ENCODE peak calls at places on chromosomes 2 and 18, in seven cellular contexts. G, R, X, P, L, T and Y are unnamed samples.
A peak's percentile ranks its signal among the peaks of the same experiment; 100 is the strongest.

GRCh38 chr18:70332694-70333093 is 43.8 kb downstream of the SOCS6 start:
- DNase-seq in X (no peak), T (no peak), G (no peak), R (no peak), P (no peak), L (no peak), Y (no peak)

GRCh38 chr2:86368181-86368824 is 30.9 kb upstream of the REEP1 start:
- DNase-seq in G (no peak), T (no peak), L (peak; percentile 37), X (peak; percentile 73), R (peak; percentile 75), P (peak; percentile 65), Y (no peak)

GRCh38 chr2:53813151-53813550 is 26.3 kb downstream of the ERLEC1 start:
- DNase-seq in P (no peak), T (no peak), X (no peak), G (no peak), R (no peak), L (no peak), Y (no peak)

GRCh38 chr18:686339-687111 is 25.9 kb downstream of the ENOSF1 start:
- DNase-seq in X (peak; percentile 39), R (no peak), G (no peak), T (no peak), L (no peak), P (no peak), Y (no peak)

GRCh38 chr18:56799756-56800155 is 148.6 kb downstream of the WDR7 start:
- DNase-seq in P (no peak), T (no peak), X (no peak), L (no peak), G (no peak), R (no peak), Y (no peak)

GRCh38 chr2:105455488-105455991 is 56.7 kb upstream of the FHL2 start:
- DNase-seq in G (no peak), T (no peak), L (peak; percentile 38), P (peak; percentile 81), X (peak; percentile 45), R (no peak), Y (no peak)

GRCh38 chr18:65628390-65628789 is 122.4 kb upstream of the CDH7 start:
- DNase-seq in T (no peak), R (no peak), G (no peak), P (no peak), L (no peak), X (no peak), Y (no peak)

GRCh38 chr2:136917281-136917680 is 151.9 kb downstream of the THSD7B start:
- DNase-seq in T (no peak), G (no peak), P (no peak), R (no peak), X (peak; percentile 80), L (no peak), Y (no peak)

GRCh38 chr2:175806115-175806470 is 196.0 kb downstream of the LNPK start:
- DNase-seq in R (no peak), G (no peak), T (no peak), X (peak; percentile 64), L (no peak), P (no peak), Y (no peak)

GRCh38 chr18:68263481-68263880 is 451.4 kb downstream of the TMX3 start:
- DNase-seq in T (no peak), R (no peak), P (no peak), L (no peak), X (no peak), G (no peak), Y (no peak)

GRCh38 chr2:170842785-170843184 is 26.1 kb downstream of the GAD1 start:
- DNase-seq in T (no peak), L (no peak), P (no peak), X (no peak), R (no peak), G (no peak), Y (no peak)

GRCh38 chr2:78992807-78993517 is 32.5 kb upstream of the REG3G start:
- DNase-seq in X (peak; percentile 72), R (peak; percentile 36), G (no peak), P (no peak), T (no peak), L (no peak), Y (no peak)

GRCh38 chr18:10481831-10482230 is 27.4 kb downstream of the APCDD1 start:
- DNase-seq in T (no peak), P (no peak), R (no peak), X (peak; percentile 71), G (no peak), L (no peak), Y (no peak)

GRCh38 chr2:182824759-182825143 is 41.7 kb downstream of the FRZB start:
- DNase-seq in T (no peak), G (no peak), P (no peak), R (no peak), X (peak; percentile 42), L (no peak), Y (no peak)

GRCh38 chr2:180644709-180645108 is 335.7 kb upstream of the UBE2E3 start:
- DNase-seq in L (no peak), P (no peak), X (no peak), T (no peak), G (no peak), R (no peak), Y (no peak)

GRCh38 chr2:127676906-127677305 is 1.6 kb upstream of the LIMS2 start:
- DNase-seq in R (no peak), T (no peak), P (peak; percentile 38), X (no peak), L (no peak), G (peak; percentile 51), Y (no peak)

GRCh38 chr2:68231061-68231372 is 21.3 kb downstream of the PPP3R1 start:
- DNase-seq in T (no peak), P (no peak), X (no peak), G (no peak), R (no peak), L (no peak), Y (no peak)
- H3K27ac ChIP-seq in T (no peak overlapping the region), P (peak overlapping the region; percentile 58), X (no peak overlapping the region), G (no peak overlapping the region), R (no peak overlapping the region), L (peak overlapping the region; percentile 4), Y (no peak overlapping the region)

GRCh38 chr18:23623040-23623439 is 36.7 kb upstream of the NPC1 start:
- DNase-seq in X (no peak), R (no peak), L (no peak), G (no peak), T (no peak), P (no peak), Y (no peak)

GRCh38 chr18:23627325-23627724 is 35.4 kb downstream of the ANKRD29 start:
- DNase-seq in T (no peak), L (no peak), G (no peak), R (no peak), P (no peak), X (no peak), Y (no peak)

GRCh38 chr18:23629444-23629946 is 33.2 kb downstream of the ANKRD29 start:
- DNase-seq in G (no peak), R (peak; percentile 49), P (no peak), T (peak; percentile 45), X (no peak), L (no peak), Y (no peak)

GRCh38 chr18:23627964-23628363 is 34.7 kb downstream of the ANKRD29 start:
- DNase-seq in T (no peak), L (no peak), R (no peak), G (no peak), X (no peak), P (no peak), Y (no peak)

GRCh38 chr18:23626451-23627279 is 36.0 kb downstream of the ANKRD29 start:
- DNase-seq in T (no peak), X (no peak), R (no peak), G (no peak), L (no peak), P (no peak), Y (no peak)
- H3K27ac ChIP-seq in T (no peak overlapping the region), X (no peak overlapping the region), R (no peak overlapping the region), G (no peak overlapping the region), L (peak overlapping the region; percentile 13), P (peak overlapping the region; percentile 58), Y (no peak overlapping the region)

GRCh38 chr2:239152239-239152915 is 248.4 kb downstream of the HDAC4 start:
- DNase-seq in T (no peak), X (no peak), L (peak; percentile 50), R (no peak), P (no peak), G (peak; percentile 63), Y (no peak)
- H3K27ac ChIP-seq in T (no peak overlapping the region), X (no peak overlapping the region), L (peak overlapping the region; percentile 95), R (no peak overlapping the region), P (peak overlapping the region; percentile 24), G (peak overlapping the region; percentile 77), Y (peak overlapping the region; percentile 80)

GRCh38 chr2:120861576-120862191 is 126.0 kb downstream of the GLI2 start:
- DNase-seq in G (peak; percentile 39), L (no peak), T (no peak), R (no peak), X (no peak), P (peak; percentile 6), Y (no peak)

GRCh38 chr2:120863661-120864320 is 128.1 kb downstream of the GLI2 start:
- DNase-seq in T (no peak), G (peak; percentile 71), X (peak; percentile 61), L (peak; percentile 60), P (peak; percentile 58), R (no peak), Y (no peak)

GRCh38 chr2:120864981-120865380 is 129.3 kb downstream of the GLI2 start:
- DNase-seq in L (no peak), P (peak; percentile 61), G (no peak), R (no peak), X (no peak), T (no peak), Y (no peak)

GRCh38 chr2:120862254-120863172 is 126.8 kb downstream of the GLI2 start:
- DNase-seq in X (no peak), T (no peak), R (no peak), G (peak; percentile 52), P (peak; percentile 34), L (no peak), Y (no peak)

GRCh38 chr2:120863173-120863545 is 127.5 kb downstream of the GLI2 start:
- DNase-seq in R (no peak), P (peak; percentile 44), X (no peak), G (peak; percentile 59), L (peak; percentile 59), T (no peak), Y (no peak)
- H3K27ac ChIP-seq in R (no peak overlapping the region), P (no peak overlapping the region), X (no peak overlapping the region), G (peak overlapping the region; percentile 57), L (no peak overlapping the region), T (no peak overlapping the region), Y (no peak overlapping the region)

DNA sequence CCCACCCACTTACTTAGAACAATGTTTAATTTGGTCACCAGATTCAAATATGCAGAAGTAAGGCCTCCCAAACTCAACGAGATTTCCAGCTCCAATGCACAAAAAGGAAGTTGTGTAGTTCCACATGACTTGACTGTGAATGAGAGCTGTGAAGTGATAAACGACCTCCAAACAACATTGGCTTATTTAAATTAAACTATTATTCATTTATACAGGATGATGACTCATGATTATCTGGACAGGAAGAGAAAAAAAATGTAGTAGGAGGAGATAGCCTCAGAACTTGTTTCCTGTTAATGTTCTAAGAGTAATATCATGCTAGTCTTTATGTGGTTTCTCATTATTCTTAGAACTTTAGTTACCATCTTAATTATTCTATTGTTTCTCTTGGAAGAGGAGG is 237.3 kb downstream of the C1D start:
- DNase-seq in R (no peak), T (no peak), G (no peak), P (no peak), X (no peak), L (no peak), Y (no peak)
- H3K27ac ChIP-seq in R (no peak overlapping the region), T (no peak overlapping the region), G (no peak overlapping the region), P (no peak overlapping the region), X (no peak overlapping the region), L (peak overlapping the region; percentile 37), Y (no peak overlapping the region)